ENCODE peak calls at places on chromosomes 3 and 15, in six cellular contexts. One of them, this sample, is unnamed.

GRCh38 chr15:70729164-70729563 is 34.2 kb downstream of the UACA start:
- DNase-seq in heart left ventricle: no peak
- DNase-seq in endothelial cell of umbilical vein: no peak
- DNase-seq in transverse colon: no peak
- DNase-seq in spleen: no peak
- DNase-seq in omental fat pad: no peak
- DNase-seq in this sample: no peak

GRCh38 chr3:59567656-59568055 is 517.8 kb upstream of the CFAP20DC start:
- DNase-seq in heart left ventricle: no peak
- DNase-seq in endothelial cell of umbilical vein: no peak
- DNase-seq in transverse colon: no peak
- DNase-seq in spleen: no peak
- DNase-seq in omental fat pad: no peak
- DNase-seq in this sample: no peak

GRCh38 chr15:74768771-74769342 is 13.0 kb upstream of the CSK start:
- DNase-seq in heart left ventricle: peak; percentile 57
- DNase-seq in endothelial cell of umbilical vein: peak; percentile 58
- DNase-seq in transverse colon: peak; percentile 66
- DNase-seq in spleen: peak; percentile 90
- DNase-seq in omental fat pad: no peak
- DNase-seq in this sample: no peak

GRCh38 chr3:4849739-4850138 is 129.5 kb upstream of the BHLHE40 start:
- DNase-seq in heart left ventricle: no peak
- DNase-seq in endothelial cell of umbilical vein: no peak
- DNase-seq in transverse colon: no peak
- DNase-seq in spleen: no peak
- DNase-seq in omental fat pad: no peak
- DNase-seq in this sample: no peak

GRCh38 chr3:67947808-67948508 is 293.5 kb upstream of the SUCLG2 start:
- DNase-seq in heart left ventricle: no peak
- DNase-seq in endothelial cell of umbilical vein: no peak
- DNase-seq in transverse colon: no peak
- DNase-seq in spleen: peak; percentile 71
- DNase-seq in omental fat pad: no peak
- DNase-seq in this sample: no peak

GRCh38 chr3:66312039-66312438 is 91.2 kb downstream of the SLC25A26 start:
- DNase-seq in heart left ventricle: no peak
- DNase-seq in endothelial cell of umbilical vein: no peak
- DNase-seq in transverse colon: no peak
- DNase-seq in spleen: no peak
- DNase-seq in omental fat pad: no peak
- DNase-seq in this sample: no peak

GRCh38 chr15:95551580-95551979 is 778.9 kb upstream of the NR2F2 start:
- DNase-seq in heart left ventricle: no peak
- DNase-seq in endothelial cell of umbilical vein: no peak
- DNase-seq in transverse colon: no peak
- DNase-seq in spleen: no peak
- DNase-seq in omental fat pad: no peak
- DNase-seq in this sample: no peak

GRCh38 chr3:186166036-186166435 is 57.1 kb upstream of the ETV5 start:
- DNase-seq in heart left ventricle: no peak
- DNase-seq in endothelial cell of umbilical vein: no peak
- DNase-seq in transverse colon: no peak
- DNase-seq in spleen: no peak
- DNase-seq in omental fat pad: no peak
- DNase-seq in this sample: no peak

GRCh38 chr3:197906850-197907187 is 43.2 kb upstream of the RPL35A start:
- DNase-seq in heart left ventricle: no peak
- DNase-seq in endothelial cell of umbilical vein: no peak
- DNase-seq in transverse colon: no peak
- DNase-seq in spleen: no peak
- DNase-seq in omental fat pad: no peak
- DNase-seq in this sample: no peak

GRCh38 chr3:190586631-190587000 is 72.7 kb downstream of the IL1RAP start:
- DNase-seq in heart left ventricle: no peak
- DNase-seq in endothelial cell of umbilical vein: peak; percentile 27
- DNase-seq in transverse colon: no peak
- DNase-seq in spleen: no peak
- DNase-seq in omental fat pad: no peak
- DNase-seq in this sample: no peak

GRCh38 chr3:149375164-149375823 is 2.2 kb downstream of the TM4SF1 start:
- DNase-seq in heart left ventricle: no peak
- DNase-seq in endothelial cell of umbilical vein: peak; percentile 72
- DNase-seq in transverse colon: no peak
- DNase-seq in spleen: no peak
- DNase-seq in omental fat pad: no peak
- DNase-seq in this sample: no peak

GRCh38 chr15:49769225-49769624 is 148.4 kb downstream of the DTWD1 start:
- DNase-seq in heart left ventricle: no peak
- DNase-seq in endothelial cell of umbilical vein: no peak
- DNase-seq in transverse colon: no peak
- DNase-seq in spleen: no peak
- DNase-seq in omental fat pad: no peak
- DNase-seq in this sample: no peak

GRCh38 chr15:73601449-73602425 is 31.5 kb downstream of the NPTN start:
- DNase-seq in heart left ventricle: peak; percentile 51
- DNase-seq in endothelial cell of umbilical vein: peak; percentile 53
- DNase-seq in transverse colon: peak; percentile 44
- DNase-seq in spleen: no peak
- DNase-seq in omental fat pad: no peak
- DNase-seq in this sample: no peak

GRCh38 chr3:63611382-63611781 is 41.1 kb upstream of the SNTN start:
- DNase-seq in heart left ventricle: no peak
- DNase-seq in endothelial cell of umbilical vein: no peak
- DNase-seq in transverse colon: no peak
- DNase-seq in spleen: no peak
- DNase-seq in omental fat pad: no peak
- DNase-seq in this sample: no peak

GRCh38 chr3:99620976-99621375 is 17.4 kb upstream of the COL8A1 start:
- DNase-seq in heart left ventricle: no peak
- DNase-seq in endothelial cell of umbilical vein: peak; percentile 21
- DNase-seq in transverse colon: no peak
- DNase-seq in spleen: no peak
- DNase-seq in omental fat pad: no peak
- DNase-seq in this sample: no peak

GRCh38 chr3:138935864-138936762 is 10.8 kb downstream of the FOXL2 start:
- DNase-seq in heart left ventricle: peak; percentile 65
- DNase-seq in endothelial cell of umbilical vein: peak; percentile 59
- DNase-seq in transverse colon: peak; percentile 69
- DNase-seq in spleen: peak; percentile 93
- DNase-seq in omental fat pad: peak; percentile 51
- DNase-seq in this sample: peak; percentile 60

GRCh38 chr15:90097475-90097874 is 4.8 kb downstream of the IDH2 start:
- DNase-seq in heart left ventricle: no peak
- DNase-seq in endothelial cell of umbilical vein: no peak
- DNase-seq in transverse colon: peak; percentile 44
- DNase-seq in spleen: peak; percentile 72
- DNase-seq in omental fat pad: no peak
- DNase-seq in this sample: no peak

GRCh38 chr3:151625057-151625456 is 108.7 kb upstream of the AADACL2 start:
- DNase-seq in heart left ventricle: no peak
- DNase-seq in endothelial cell of umbilical vein: no peak
- DNase-seq in transverse colon: no peak
- DNase-seq in spleen: no peak
- DNase-seq in omental fat pad: no peak
- DNase-seq in this sample: no peak

GRCh38 chr3:32780735-32781210 is 37.0 kb upstream of the TRIM71 start:
- DNase-seq in heart left ventricle: peak; percentile 17
- DNase-seq in endothelial cell of umbilical vein: no peak
- DNase-seq in transverse colon: peak; percentile 41
- DNase-seq in spleen: peak; percentile 82
- DNase-seq in omental fat pad: no peak
- DNase-seq in this sample: peak; percentile 38

GRCh38 chr3:172061724-172062184 is 22.4 kb downstream of the FNDC3B start:
- DNase-seq in heart left ventricle: no peak
- DNase-seq in endothelial cell of umbilical vein: peak; percentile 69
- DNase-seq in transverse colon: peak; percentile 43
- DNase-seq in spleen: no peak
- DNase-seq in omental fat pad: no peak
- DNase-seq in this sample: no peak

GRCh38 chr15:81809543-81809942 is 236.3 kb downstream of the MEX3B start:
- DNase-seq in heart left ventricle: no peak
- DNase-seq in endothelial cell of umbilical vein: peak; percentile 15
- DNase-seq in transverse colon: no peak
- DNase-seq in spleen: no peak
- DNase-seq in omental fat pad: no peak
- DNase-seq in this sample: no peak
- TF ChIP-seq CTCF in heart left ventricle: peak; percentile 39
- TF ChIP-seq CTCF in endothelial cell of umbilical vein: no peak
- TF ChIP-seq CTCF in transverse colon: no peak
- TF ChIP-seq CTCF in spleen: no peak
- TF ChIP-seq CTCF in omental fat pad: no peak
- TF ChIP-seq CTCF in this sample: no peak

GRCh38 chr15:98083203-98083910 is 122.9 kb downstream of the ARRDC4 start:
- DNase-seq in heart left ventricle: no peak
- DNase-seq in endothelial cell of umbilical vein: no peak
- DNase-seq in transverse colon: no peak
- DNase-seq in spleen: no peak
- DNase-seq in omental fat pad: no peak
- DNase-seq in this sample: no peak

GRCh38 chr15:98085003-98085639 is 124.6 kb downstream of the ARRDC4 start:
- DNase-seq in heart left ventricle: peak; percentile 35
- DNase-seq in endothelial cell of umbilical vein: peak; percentile 73
- DNase-seq in transverse colon: peak; percentile 48
- DNase-seq in spleen: no peak
- DNase-seq in omental fat pad: no peak
- DNase-seq in this sample: no peak
- TF ChIP-seq CTCF in heart left ventricle: peak; percentile 75
- TF ChIP-seq CTCF in endothelial cell of umbilical vein: peak; percentile 42
- TF ChIP-seq CTCF in transverse colon: peak; percentile 62
- TF ChIP-seq CTCF in spleen: peak; percentile 36
- TF ChIP-seq CTCF in omental fat pad: peak; percentile 62
- TF ChIP-seq CTCF in this sample: peak; percentile 62

DNA sequence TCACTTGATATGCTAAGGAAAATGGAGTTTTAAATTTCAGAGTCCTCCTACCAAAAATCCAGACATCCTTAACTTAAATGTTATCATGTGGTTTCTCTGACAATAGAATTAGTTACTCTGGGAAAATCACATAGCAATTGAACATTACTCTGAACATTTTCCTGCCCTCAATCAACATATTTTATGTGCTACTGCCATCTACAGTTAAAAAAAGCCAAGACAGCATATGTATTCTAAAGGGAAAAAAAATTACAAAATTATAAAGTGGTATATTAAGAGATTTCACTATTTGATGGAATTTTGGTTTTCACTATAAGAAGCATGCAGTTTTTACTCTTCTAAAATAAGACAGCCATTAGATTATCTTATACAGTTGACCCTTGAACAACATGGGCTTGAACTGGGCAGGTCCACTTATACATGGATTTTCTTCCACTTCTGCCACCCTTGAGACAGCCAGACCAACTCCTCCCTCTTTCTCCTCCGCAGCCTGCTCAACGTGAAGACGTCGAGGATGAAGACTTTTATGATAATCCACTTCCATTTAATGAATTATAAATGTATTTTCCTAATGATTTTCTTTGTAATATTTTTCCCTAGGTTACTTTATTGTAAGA is 122.3 kb downstream of the ATP1B3 start:
- DNase-seq in heart left ventricle: no peak
- DNase-seq in endothelial cell of umbilical vein: peak; percentile 19
- DNase-seq in transverse colon: no peak
- DNase-seq in spleen: no peak
- DNase-seq in omental fat pad: no peak
- DNase-seq in this sample: no peak
- TF ChIP-seq CTCF in heart left ventricle: peak; percentile 34
- TF ChIP-seq CTCF in endothelial cell of umbilical vein: no peak
- TF ChIP-seq CTCF in transverse colon: peak; percentile 7
- TF ChIP-seq CTCF in spleen: no peak
- TF ChIP-seq CTCF in omental fat pad: no peak
- TF ChIP-seq CTCF in this sample: no peak

DNA sequence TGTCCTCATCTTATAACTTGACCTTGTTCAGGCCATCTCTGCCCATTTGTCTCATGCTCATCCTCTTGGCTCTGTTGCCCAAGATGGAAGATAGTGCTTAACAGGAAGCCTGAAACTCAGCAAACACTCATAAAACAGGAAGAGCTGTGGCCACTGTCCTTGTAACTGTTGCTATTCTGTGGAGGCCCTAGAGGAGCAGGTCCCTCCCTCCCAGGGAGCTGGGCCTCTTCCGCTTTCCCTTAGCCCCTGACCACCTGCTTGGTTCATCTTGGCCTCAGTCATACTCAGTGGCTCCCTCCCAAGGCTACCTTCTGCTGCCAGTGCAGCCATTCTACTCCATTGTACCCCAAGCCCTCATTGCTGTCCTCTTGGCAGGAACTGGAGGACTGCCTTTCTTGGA is 3.5 kb downstream of the MAPKAPK3 start:
- DNase-seq in heart left ventricle: peak; percentile 16
- DNase-seq in endothelial cell of umbilical vein: no peak
- DNase-seq in transverse colon: no peak
- DNase-seq in spleen: no peak
- DNase-seq in omental fat pad: no peak
- DNase-seq in this sample: no peak
- TF ChIP-seq CTCF in heart left ventricle: no peak
- TF ChIP-seq CTCF in endothelial cell of umbilical vein: no peak
- TF ChIP-seq CTCF in transverse colon: no peak
- TF ChIP-seq CTCF in spleen: no peak
- TF ChIP-seq CTCF in omental fat pad: no peak
- TF ChIP-seq CTCF in this sample: no peak

GRCh38 chr15:99105516-99106341 is 849 bp downstream of the SYNM start:
- DNase-seq in heart left ventricle: peak; percentile 61
- DNase-seq in endothelial cell of umbilical vein: peak; percentile 68
- DNase-seq in transverse colon: peak; percentile 37
- DNase-seq in spleen: peak; percentile 82
- DNase-seq in omental fat pad: no peak
- DNase-seq in this sample: no peak
- TF ChIP-seq CTCF in heart left ventricle: peak; percentile 31
- TF ChIP-seq CTCF in endothelial cell of umbilical vein: peak; percentile 27
- TF ChIP-seq CTCF in transverse colon: no peak
- TF ChIP-seq CTCF in spleen: no peak
- TF ChIP-seq CTCF in omental fat pad: no peak
- TF ChIP-seq CTCF in this sample: no peak

GRCh38 chr15:82750831-82751181 is 41.1 kb upstream of the AP3B2 start:
- DNase-seq in heart left ventricle: no peak
- DNase-seq in endothelial cell of umbilical vein: no peak
- DNase-seq in transverse colon: no peak
- DNase-seq in spleen: no peak
- DNase-seq in omental fat pad: no peak
- DNase-seq in this sample: no peak
- TF ChIP-seq CTCF in heart left ventricle: no peak
- TF ChIP-seq CTCF in endothelial cell of umbilical vein: no peak
- TF ChIP-seq CTCF in transverse colon: no peak
- TF ChIP-seq CTCF in spleen: no peak
- TF ChIP-seq CTCF in omental fat pad: no peak
- TF ChIP-seq CTCF in this sample: no peak

This sample was measured in mesothelial cell of epicardium.